ENCODE peak calls at places on chromosome 6, in six cellular contexts. Y is stimulated activated CD4-positive, alpha-beta T cell treated with anti-CD3 and anti-CD28 coated beads, Interleukin-12 subunit alpha, Interleukin-12 subunit beta, amount 100 ng/mL, for 4 hours; F is fibroblast of lung; T is HEK293T; A is germinal center; V is osteocyte. X is an unnamed sample.

GRCh38 chr6:25476126-25476525 is 175.9 kb upstream of the SCGN start:
- DNase-seq in Y (no peak), F (peak; percentile 85), T (no peak), A (no peak), V (no peak), X (no peak)

GRCh38 chr6:2786269-2786668 is 21.1 kb downstream of the WRNIP1 start:
- DNase-seq in F (no peak), A (no peak), Y (no peak), T (no peak), V (no peak), X (no peak)

GRCh38 chr6:144334150-144334708 is 49.1 kb downstream of the UTRN start:
- DNase-seq in Y (peak; percentile 36), V (no peak), A (peak; percentile 75), T (no peak), F (no peak), X (no peak)

GRCh38 chr6:119256978-119257462 is 92.5 kb downstream of the MAN1A1 start:
- DNase-seq in T (no peak), V (no peak), A (no peak), Y (no peak), F (no peak), X (no peak)

GRCh38 chr6:14635195-14635594 is 517.6 kb downstream of the CD83 start:
- DNase-seq in Y (no peak), T (no peak), A (no peak), V (no peak), F (no peak), X (no peak)

GRCh38 chr6:138614151-138614550 is 114.9 kb upstream of the NHSL1 start:
- DNase-seq in F (no peak), V (no peak), A (no peak), T (no peak), Y (no peak), X (no peak)

GRCh38 chr6:98526465-98526864 is 307.9 kb upstream of the POU3F2 start:
- DNase-seq in F (no peak), T (no peak), A (no peak), V (no peak), Y (no peak), X (no peak)

GRCh38 chr6:39280247-39280731 is 33.9 kb downstream of the KCNK17 start:
- DNase-seq in V (no peak), A (no peak), F (no peak), Y (no peak), T (no peak), X (no peak)

GRCh38 chr6:225121-225721 is 67.1 kb upstream of the DUSP22 start:
- DNase-seq in A (no peak), F (no peak), T (no peak), Y (peak; percentile 62), V (no peak), X (no peak)

GRCh38 chr6:118876201-118876600 is 17.8 kb upstream of the ASF1A start:
- DNase-seq in Y (no peak), V (no peak), T (no peak), A (no peak), F (peak; percentile 44), X (no peak)